ENCODE peak calls at places on chromosomes 7 and 10, in ten cellular contexts. X, N, T, C, D, S, U, Q, A and E are unnamed samples.

GRCh38 chr10:102988404-102989314 is 70.6 kb downstream of the CNNM2 start:
- DNase-seq in Q (no peak), S (no peak), D (peak), N (no peak), T (peak), U (peak), C (no peak), A (peak), X (no peak), E (no peak)

GRCh38 chr7:12815871-12816270 is 128.4 kb downstream of the ARL4A start:
- DNase-seq in X (no peak), C (no peak), S (no peak), D (no peak), A (no peak), T (no peak), Q (no peak), U (no peak), N (no peak), E (no peak)

GRCh38 chr10:88693392-88694020 is 12.5 kb upstream of the LIPK start:
- DNase-seq in D (no peak), T (no peak), U (peak), C (no peak), A (no peak), Q (peak), X (no peak), S (no peak), N (no peak), E (no peak)

GRCh38 chr10:63464402-63465292 is 1.1 kb downstream of the JMJD1C start:
- DNase-seq in X (no peak), U (peak), D (peak), Q (peak), C (no peak), T (peak), N (no peak), S (no peak), A (no peak), E (no peak)

GRCh38 chr7:101556453-101556968 is 72.6 kb downstream of the MYL10 start:
- DNase-seq in U (no peak), S (no peak), D (no peak), N (no peak), T (no peak), Q (no peak), C (no peak), X (no peak), A (no peak), E (no peak)

GRCh38 chr10:102408081-102408727 is 10.4 kb downstream of the PSD start:
- DNase-seq in Q (no peak), X (no peak), C (no peak), N (peak), A (no peak), T (no peak), U (no peak), S (no peak), D (no peak), E (no peak)

GRCh38 chr7:132106491-132106890 is 469.8 kb downstream of the PLXNA4 start:
- DNase-seq in N (peak), X (no peak), T (no peak), U (no peak), Q (no peak), S (no peak), A (no peak), C (no peak), D (no peak), E (no peak)

GRCh38 chr7:66069732-66070131 is 5.9 kb upstream of the ASL start:
- DNase-seq in A (no peak), Q (no peak), U (no peak), X (no peak), D (no peak), C (no peak), N (no peak), S (no peak), T (no peak), E (no peak)

GRCh38 chr7:148058092-148058491 is 532.5 kb upstream of the C7orf33 start:
- DNase-seq in S (no peak), X (no peak), U (no peak), N (no peak), Q (no peak), T (no peak), C (no peak), A (no peak), D (no peak), E (no peak)

GRCh38 chr7:154946166-154946565 is 56.8 kb downstream of the PAXIP1 start:
- DNase-seq in U (no peak), T (no peak), S (no peak), X (no peak), Q (no peak), D (no peak), N (no peak), C (no peak), A (no peak), E (no peak)

GRCh38 chr10:103238506-103239252 is 7.0 kb upstream of the RPEL1 start:
- DNase-seq in C (peak), T (peak), A (no peak), X (no peak), D (peak), U (peak), Q (peak), N (peak), S (no peak), E (no peak)

GRCh38 chr7:96740130-96740529 is 30.5 kb upstream of the SEM1 start:
- DNase-seq in T (no peak), D (no peak), C (no peak), N (no peak), U (no peak), Q (no peak), S (no peak), A (no peak), X (no peak), E (no peak)

GRCh38 chr10:63628526-63629362 is 107.5 kb downstream of the REEP3 start:
- DNase-seq in D (peak), U (peak), N (peak), S (peak), Q (no peak), X (peak), A (peak), T (peak), C (no peak), E (peak)

GRCh38 chr7:1640376-1641172 is 29.5 kb upstream of the ELFN1 start:
- DNase-seq in A (no peak), X (no peak), Q (no peak), N (no peak), C (no peak), T (no peak), U (no peak), D (no peak), S (no peak), E (no peak)
- TF ChIP-seq CTCF in A (no peak), X (no peak), Q (peak), N (no peak), C (no peak), T (no peak), U (peak), D (peak), S (no peak), E (no peak)

GRCh38 chr10:47094636-47095035 is 183.4 kb downstream of the PTPN20 start:
- DNase-seq in D (no peak), X (no peak), N (peak), C (no peak), S (no peak), U (no peak), A (no peak), T (no peak), Q (no peak), E (no peak)
- TF ChIP-seq CTCF in D (no peak), X (no peak), N (no peak), C (no peak), S (no peak), U (no peak), A (no peak), T (no peak), Q (no peak), E (no peak)

DNA sequence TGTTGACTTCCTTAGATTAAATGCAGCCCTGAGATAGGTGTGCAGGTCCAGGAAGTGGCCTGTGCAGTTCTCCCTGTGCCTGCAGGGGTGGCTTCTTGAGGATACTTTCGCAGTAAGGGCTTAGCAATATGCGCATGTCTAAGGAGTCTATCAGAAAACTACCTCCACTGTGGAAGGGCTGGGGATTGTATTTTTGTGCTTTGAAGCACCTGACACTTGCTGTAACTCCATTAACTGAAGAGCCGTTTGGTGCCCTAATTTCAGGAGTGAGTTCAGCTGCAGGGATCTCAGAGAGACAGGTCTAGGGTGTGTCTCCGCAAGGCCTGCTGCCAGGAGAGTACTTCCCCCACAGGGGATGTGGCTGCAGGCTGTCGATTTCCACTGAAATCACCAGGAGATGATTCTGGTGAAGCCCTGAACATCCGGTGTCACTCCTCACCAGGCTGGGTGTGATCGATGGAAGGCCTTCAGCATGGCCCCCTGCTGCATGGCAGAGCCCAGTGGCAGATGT is 35.5 kb downstream of the IKZF1 start:
- DNase-seq in U (no peak), N (no peak), Q (no peak), X (peak), S (no peak), T (no peak), D (no peak), A (no peak), C (no peak), E (no peak)
- TF ChIP-seq CTCF in U (no peak), N (no peak), Q (no peak), X (no peak), S (no peak), T (no peak), D (no peak), A (no peak), C (no peak), E (no peak)

GRCh38 chr7:143225047-143225446 is 3.2 kb downstream of the TAS2R40 start:
- DNase-seq in S (no peak), X (no peak), Q (no peak), D (no peak), N (no peak), U (no peak), A (no peak), C (no peak), T (no peak), E (no peak)
- TF ChIP-seq CTCF in S (no peak), X (no peak), Q (no peak), D (no peak), N (no peak), U (no peak), A (no peak), C (no peak), T (no peak), E (no peak)